ENCODE peak calls at places on chromosomes 6 and 20, in five cellular contexts. S is CD8-positive, alpha-beta T cell; O is adrenal gland; J is brain microvascular endothelial cell; W is left ventricle myocardium inferior. C is an unnamed sample.

GRCh38 chr6:42619963-42620362 is 56.1 kb downstream of the UBR2 start:
- DNase-seq in S (no peak), O (no peak), J (no peak), W (no peak), C (no peak)

GRCh38 chr20:4470375-4470774 is 251.3 kb upstream of the PRND start:
- DNase-seq in S (no peak), O (no peak), J (no peak), W (no peak), C (no peak)

GRCh38 chr6:145688493-145688905 is 46.8 kb downstream of the EPM2A start:
- DNase-seq in S (no peak), O (no peak), J (no peak), W (no peak), C (no peak)

GRCh38 chr6:41976794-41977484 is 35.3 kb upstream of the CCND3 start:
- DNase-seq in S (no peak), O (no peak), J (peak; percentile 86), W (no peak), C (no peak)

GRCh38 chr6:47261191-47261590 is 48.5 kb downstream of the TNFRSF21 start:
- DNase-seq in S (no peak), O (no peak), J (no peak), W (no peak), C (no peak)

GRCh38 chr6:132929141-132929540 is 114.8 kb downstream of the RPS12 start:
- DNase-seq in S (no peak), O (no peak), J (no peak), W (no peak), C (no peak)

GRCh38 chr6:116073765-116074450 is 13.2 kb upstream of the FRK start:
- DNase-seq in S (no peak), O (no peak), J (peak; percentile 31), W (no peak), C (no peak)

GRCh38 chr20:34171640-34172039 is 59.6 kb upstream of the EIF2S2 start:
- DNase-seq in S (no peak), O (no peak), J (no peak), W (no peak), C (no peak)

GRCh38 chr20:44430270-44431065 is 45.2 kb upstream of the TTPAL start:
- DNase-seq in S (no peak), O (no peak), J (no peak), W (no peak), C (no peak)

GRCh38 chr6:45535933-45536332 is 158.2 kb upstream of the SUPT3H start:
- DNase-seq in S (no peak), O (no peak), J (no peak), W (no peak), C (no peak)

GRCh38 chr6:45533394-45533793 is 155.7 kb upstream of the SUPT3H start:
- DNase-seq in S (no peak), O (no peak), J (no peak), W (no peak), C (no peak)

GRCh38 chr6:45537539-45537938 is 159.8 kb upstream of the SUPT3H start:
- DNase-seq in S (no peak), O (no peak), J (no peak), W (no peak), C (no peak)

GRCh38 chr6:45531999-45532605 is 154.4 kb upstream of the SUPT3H start:
- DNase-seq in S (no peak), O (no peak), J (no peak), W (no peak), C (no peak)

GRCh38 chr6:45532626-45533258 is 155.0 kb upstream of the SUPT3H start:
- DNase-seq in S (no peak), O (no peak), J (peak; percentile 42), W (no peak), C (no peak)
- H3K4me3 ChIP-seq in S (no peak overlapping the region), O (no peak overlapping the region), J (no peak overlapping the region), W (peak overlapping the region; percentile 35), C (no peak overlapping the region)

GRCh38 chr6:135075018-135075417 is 20.4 kb upstream of the HBS1L start:
- DNase-seq in S (no peak), O (no peak), J (no peak), W (no peak), C (no peak)
- H3K36me3 ChIP-seq in S (no peaks in the 10 kb centered on the region), O (no peaks in the 10 kb centered on the region), J (no peaks in the 10 kb centered on the region), W (no peaks in the 10 kb centered on the region), C (no peaks in the 10 kb centered on the region)

DNA sequence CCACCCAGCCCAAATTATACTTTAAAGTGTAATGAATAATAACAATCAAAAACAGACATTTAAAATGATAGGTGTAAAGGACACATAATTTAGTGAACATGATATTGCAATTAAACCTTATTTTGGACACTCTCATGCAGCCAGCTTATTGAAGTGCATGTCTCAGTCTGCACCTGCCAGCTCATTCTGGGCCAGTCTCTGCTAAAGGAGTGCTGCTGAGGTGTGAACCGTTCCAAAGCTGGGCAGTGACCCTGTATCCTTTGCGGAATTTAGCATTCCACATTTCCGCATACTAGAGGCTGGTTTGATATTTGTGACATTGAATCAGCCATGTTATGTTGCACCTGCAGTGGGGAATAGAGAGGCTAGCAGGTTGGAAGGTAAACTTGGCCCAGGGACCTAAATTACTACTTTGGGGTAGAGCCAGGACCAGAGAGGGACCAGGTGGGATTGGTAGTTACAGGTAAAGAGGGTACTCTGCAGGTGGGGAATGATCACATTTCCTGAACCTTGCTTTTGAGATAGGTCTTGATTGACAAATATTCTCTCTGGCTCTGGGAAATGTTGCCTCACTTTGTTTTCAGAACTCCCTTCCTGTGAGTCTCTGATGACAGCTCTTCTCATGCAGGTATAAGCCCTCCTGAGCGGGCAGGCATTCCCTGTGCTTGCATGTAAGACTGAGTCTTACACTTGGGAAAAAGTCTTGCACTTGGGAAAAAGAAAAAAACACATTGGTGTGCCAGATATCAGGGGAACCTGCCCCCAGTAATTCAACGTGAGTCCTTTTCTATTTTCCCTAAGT is 26.2 kb downstream of the TULP4 start:
- DNase-seq in S (no peak), O (no peak), J (no peak), W (no peak), C (no peak)
- H3K4me3 ChIP-seq in S (no peak overlapping the region), O (no peak overlapping the region), J (no peak overlapping the region), W (no peak overlapping the region), C (no peak overlapping the region)

GRCh38 chr20:13813910-13814309 is 29.1 kb downstream of the NDUFAF5 start:
- DNase-seq in S (no peak), O (no peak), J (no peak), W (no peak), C (no peak)
- H3K36me3 ChIP-seq in S (peaks cover 28% of the 10 kb centered on the region), O (peaks cover 76% of the 10 kb centered on the region), J (peaks cover 49% of the 10 kb centered on the region), W (peaks cover 96% of the 10 kb centered on the region), C (peaks cover 28% of the 10 kb centered on the region)

GRCh38 chr6:139368661-139369060 is 5.8 kb downstream of the CITED2 start:
- DNase-seq in S (no peak), O (no peak), J (no peak), W (no peak), C (no peak)

GRCh38 chr6:139370047-139370706 is 4.3 kb downstream of the CITED2 start:
- DNase-seq in S (no peak), O (peak; percentile 21), J (peak; percentile 56), W (no peak), C (no peak)

GRCh38 chr6:139370707-139371345 is 3.6 kb downstream of the CITED2 start:
- DNase-seq in S (no peak), O (no peak), J (no peak), W (no peak), C (no peak)

GRCh38 chr6:139369068-139369467 is 5.4 kb downstream of the CITED2 start:
- DNase-seq in S (no peak), O (no peak), J (no peak), W (no peak), C (no peak)

GRCh38 chr6:139369568-139370046 is 4.8 kb downstream of the CITED2 start:
- DNase-seq in S (no peak), O (peak; percentile 14), J (peak; percentile 66), W (no peak), C (no peak)
- H3K4me3 ChIP-seq in S (no peak overlapping the region), O (no peak overlapping the region), J (no peak overlapping the region), W (peak overlapping the region; percentile 91), C (no peak overlapping the region)

GRCh38 chr6:110331816-110332215 is 26.3 kb downstream of the METTL24 start:
- DNase-seq in S (no peak), O (no peak), J (no peak), W (no peak), C (no peak)
- H3K36me3 ChIP-seq in S (no peaks in the 10 kb centered on the region), O (no peaks in the 10 kb centered on the region), J (no peaks in the 10 kb centered on the region), W (no peaks in the 10 kb centered on the region), C (no peaks in the 10 kb centered on the region)

GRCh38 chr6:39202166-39202565 is 27.1 kb downstream of the KCNK5 start:
- DNase-seq in S (no peak), O (no peak), J (no peak), W (no peak), C (no peak)

GRCh38 chr6:39204646-39205244 is 24.5 kb downstream of the KCNK5 start:
- DNase-seq in S (no peak), O (no peak), J (no peak), W (no peak), C (no peak)

GRCh38 chr6:39203398-39203797 is 25.9 kb downstream of the KCNK5 start:
- DNase-seq in S (no peak), O (no peak), J (no peak), W (no peak), C (no peak)

GRCh38 chr6:39206250-39206721 is 23.0 kb downstream of the KCNK5 start:
- DNase-seq in S (no peak), O (no peak), J (no peak), W (no peak), C (no peak)

GRCh38 chr6:39203804-39204495 is 25.3 kb downstream of the KCNK5 start:
- DNase-seq in S (no peak), O (no peak), J (no peak), W (no peak), C (no peak)
- H3K4me3 ChIP-seq in S (no peak overlapping the region), O (no peak overlapping the region), J (no peak overlapping the region), W (no peak overlapping the region), C (no peak overlapping the region)

C was measured in GM06990.